ENCODE peak calls at places on chromosomes 5 and 9, in six cellular contexts. J is fibroblast of pulmonary artery, O is IMR-90, R is A549, X is foreskin fibroblast, P is Calu3. C is an unnamed sample.

GRCh38 chr9:90729351-90729750 is 72.3 kb upstream of the SYK start:
- DNase-seq in J (no peak), O (no peak), R (no peak), X (no peak), P (no peak), C (no peak)

GRCh38 chr9:134922066-134922931 is 4.6 kb upstream of the FCN1 start:
- DNase-seq in J (no peak), O (no peak), R (no peak), X (no peak), P (no peak), C (no peak)

GRCh38 chr9:4137755-4138154 is 162.1 kb downstream of the GLIS3 start:
- DNase-seq in J (peak; percentile 41), O (peak; percentile 87), R (peak; percentile 57), X (peak; percentile 81), P (no peak), C (peak; percentile 86)

GRCh38 chr5:72955143-72955767 is 586 bp upstream of the FCHO2 start:
- DNase-seq in J (peak; percentile 80), O (no peak), R (no peak), X (peak; percentile 82), P (no peak), C (no peak)

GRCh38 chr9:91320299-91320698 is 41.4 kb downstream of the AUH start:
- DNase-seq in J (no peak), O (no peak), R (no peak), X (no peak), P (no peak), C (no peak)

GRCh38 chr5:38323645-38324295 is 65.4 kb downstream of the EGFLAM start:
- DNase-seq in J (peak; percentile 39), O (peak; percentile 35), R (no peak), X (peak; percentile 82), P (no peak), C (peak; percentile 66)

GRCh38 chr5:149423287-149424268 is 44.5 kb upstream of the IL17B start:
- DNase-seq in J (peak; percentile 71), O (peak; percentile 85), R (no peak), X (peak; percentile 61), P (no peak), C (no peak)

GRCh38 chr9:96113045-96113444 is 188.9 kb downstream of the HSD17B3 start:
- DNase-seq in J (no peak), O (no peak), R (no peak), X (no peak), P (no peak), C (no peak)

GRCh38 chr5:127002390-127002789 is 28.0 kb downstream of the MARCHF3 start:
- DNase-seq in J (peak; percentile 82), O (peak; percentile 34), R (no peak), X (no peak), P (peak; percentile 7), C (peak; percentile 80)

GRCh38 chr5:178417391-178417811 is 172.8 kb downstream of the COL23A1 start:
- DNase-seq in J (no peak), O (no peak), R (no peak), X (no peak), P (no peak), C (no peak)

GRCh38 chr5:178542455-178542854 is 47.7 kb downstream of the COL23A1 start:
- DNase-seq in J (peak; percentile 11), O (no peak), R (no peak), X (no peak), P (no peak), C (no peak)

GRCh38 chr9:118395415-118395814 is 691.2 kb downstream of the TLR4 start:
- DNase-seq in J (no peak), O (no peak), R (no peak), X (no peak), P (no peak), C (no peak)
- TF ChIP-seq CTCF in J (no peak), O (no peak), R (no peak), X (no peak), P (no peak), C (no peak)

GRCh38 chr9:116383133-116383532 is 229.5 kb downstream of the PAPPA start:
- DNase-seq in J (no peak), O (no peak), R (no peak), X (no peak), P (no peak), C (no peak)
- TF ChIP-seq CTCF in J (no peak), O (no peak), R (no peak), X (no peak), P (no peak), C (no peak)

GRCh38 chr9:17401858-17402257 is 177.0 kb upstream of the SH3GL2 start:
- DNase-seq in J (no peak), O (peak; percentile 4), R (no peak), X (no peak), P (no peak), C (no peak)

GRCh38 chr9:17398351-17398750 is 180.5 kb upstream of the SH3GL2 start:
- DNase-seq in J (peak; percentile 56), O (peak; percentile 52), R (no peak), X (peak; percentile 3), P (no peak), C (no peak)

GRCh38 chr9:17403539-17403938 is 175.3 kb upstream of the SH3GL2 start:
- DNase-seq in J (no peak), O (no peak), R (no peak), X (no peak), P (no peak), C (no peak)

DNA sequence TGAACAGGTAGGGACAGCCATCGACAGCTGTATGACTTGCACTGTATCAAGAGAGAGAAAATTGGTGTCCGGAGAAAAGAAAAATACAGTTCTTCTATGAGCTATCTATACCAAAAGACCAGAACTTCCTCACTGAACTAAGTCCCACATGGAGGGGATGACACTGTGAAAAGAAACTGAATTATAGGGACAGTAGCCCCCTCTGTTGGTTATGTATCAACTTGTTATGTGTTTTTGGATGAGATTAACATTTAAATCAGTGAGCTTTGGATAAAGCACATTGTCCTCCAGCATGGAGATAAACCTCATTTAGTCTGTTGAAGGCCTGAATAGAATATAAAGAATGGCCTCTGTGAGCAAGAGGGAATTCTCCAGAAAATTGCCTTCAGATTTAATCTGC is 176.6 kb upstream of the SH3GL2 start:
- DNase-seq in J (peak; percentile 51), O (peak; percentile 34), R (no peak), X (peak; percentile 6), P (no peak), C (no peak)
- TF ChIP-seq CTCF in J (peak; percentile 8), O (peak; percentile 37), R (peak; percentile 25), X (peak; percentile 16), P (no peak), C (peak; percentile 32)

GRCh38 chr5:14667770-14668169 is 3.3 kb downstream of the OTULIN start:
- DNase-seq in J (no peak), O (no peak), R (no peak), X (no peak), P (no peak), C (no peak)

GRCh38 chr5:14667290-14667689 is 2.8 kb downstream of the OTULIN start:
- DNase-seq in J (no peak), O (no peak), R (no peak), X (no peak), P (no peak), C (no peak)

GRCh38 chr5:14664270-14665109 is at the start of gene OTULIN:
- DNase-seq in J (peak; percentile 90), O (peak; percentile 85), R (peak; percentile 91), X (peak; percentile 97), P (peak; percentile 89), C (peak; percentile 80)

GRCh38 chr5:14665110-14665822 is 748 bp downstream of the OTULIN start:
- DNase-seq in J (peak; percentile 21), O (no peak), R (peak; percentile 46), X (peak; percentile 52), P (peak; percentile 36), C (peak; percentile 6)

DNA sequence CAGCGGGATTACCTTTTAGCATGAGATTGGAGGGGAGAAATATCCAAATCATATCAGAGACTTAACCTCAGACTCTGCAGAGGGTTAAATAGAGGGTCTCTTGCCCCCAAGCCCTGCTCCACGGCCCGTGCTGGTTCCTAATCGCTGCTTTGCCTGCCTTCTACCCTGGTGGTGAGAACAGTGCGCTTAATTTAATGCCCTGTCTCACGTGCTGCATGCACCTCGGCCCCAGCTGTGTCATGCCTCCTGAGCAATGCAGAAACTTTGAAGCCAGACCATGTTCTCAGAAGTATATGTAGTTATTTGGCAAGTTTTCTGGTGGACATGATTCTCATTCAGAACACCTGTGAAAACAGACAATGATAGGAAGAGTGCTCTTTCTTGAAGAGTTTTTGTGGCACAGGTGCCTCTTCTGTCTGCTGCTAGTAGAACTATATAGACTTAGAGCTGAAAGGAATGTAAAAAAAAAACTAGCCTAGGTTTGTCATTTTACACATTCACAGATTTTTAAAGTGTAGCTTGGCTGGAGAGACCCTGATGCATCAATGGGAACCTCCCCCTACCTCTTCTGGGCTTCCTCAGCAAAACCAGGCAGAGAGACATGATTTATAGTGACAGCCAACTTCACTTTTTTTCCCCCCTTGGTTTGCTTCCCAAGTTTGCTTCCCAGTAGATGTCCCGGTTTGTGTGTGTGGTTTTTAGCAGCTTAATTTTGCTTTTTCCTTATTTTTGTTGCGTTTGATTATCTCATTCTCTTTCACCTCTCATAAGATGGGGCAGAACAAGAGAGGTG is 1.6 kb downstream of the OTULIN start:
- DNase-seq in J (peak; percentile 20), O (peak; percentile 33), R (peak; percentile 46), X (peak; percentile 57), P (peak; percentile 46), C (peak; percentile 32)
- TF ChIP-seq CTCF in J (peak; percentile 14), O (no peak), R (no peak), X (no peak), P (no peak), C (peak; percentile 32)

DNA sequence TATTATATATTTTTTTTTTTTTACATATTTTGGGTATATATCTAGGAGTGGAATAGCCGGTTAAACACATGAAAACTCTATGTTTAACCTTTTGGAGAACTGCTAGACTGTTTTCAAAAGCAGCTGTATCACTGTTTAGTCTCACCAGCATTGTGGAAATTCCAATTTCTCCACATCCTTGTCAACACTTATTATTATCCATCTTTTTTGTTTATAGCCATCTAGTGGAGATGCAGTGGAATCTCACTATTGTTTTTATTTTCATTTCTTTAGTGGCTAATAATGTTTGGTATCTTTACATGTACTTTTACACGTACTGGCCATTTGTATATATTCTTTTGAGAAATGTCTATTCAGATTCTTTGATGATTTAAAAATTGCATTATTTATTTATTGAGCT is 22.7 kb upstream of the CCDC180 start:
- DNase-seq in J (no peak), O (no peak), R (no peak), X (no peak), P (no peak), C (no peak)
- TF ChIP-seq CTCF in J (no peak), O (peak; percentile 17), R (no peak), X (no peak), P (no peak), C (peak; percentile 52)